ENCODE peak calls at places on chromosomes 11 and 22, in seven cellular contexts. S, X, W, O, K, E and P are unnamed samples.
A peak's percentile ranks its signal among the peaks of the same experiment; 100 is the strongest.

GRCh38 chr22:35467788-35468187 is 67.8 kb downstream of the MCM5 start:
- DNase-seq in S (no peak), X (no peak), W (no peak), O (no peak), K (peak; percentile 74), E (no peak), P (peak; percentile 31)

GRCh38 chr11:127000991-127001390 is 421 bp upstream of the KIRREL3 start:
- DNase-seq in S (no peak), X (no peak), W (no peak), O (no peak), K (no peak), E (no peak), P (no peak)

GRCh38 chr11:111815489-111815888 is 49.3 kb upstream of the PPP2R1B start:
- DNase-seq in S (no peak), X (no peak), W (no peak), O (no peak), K (no peak), E (no peak), P (no peak)

GRCh38 chr11:6438979-6439571 is 1.7 kb downstream of the HPX start:
- DNase-seq in S (peak; percentile 43), X (peak; percentile 67), W (no peak), O (peak; percentile 71), K (peak; percentile 64), E (no peak), P (peak; percentile 71)

GRCh38 chr11:20112291-20113146 is 47.8 kb downstream of the DBX1 start:
- DNase-seq in S (peak; percentile 82), X (no peak), W (no peak), O (peak; percentile 87), K (peak; percentile 44), E (no peak), P (no peak)

GRCh38 chr11:9002920-9003572 is 755 bp downstream of the NRIP3 start:
- DNase-seq in S (no peak), X (no peak), W (no peak), O (peak; percentile 32), K (no peak), E (no peak), P (no peak)

GRCh38 chr11:120890921-120891320 is 133.0 kb upstream of the TBCEL start:
- DNase-seq in S (no peak), X (no peak), W (no peak), O (no peak), K (no peak), E (no peak), P (no peak)

GRCh38 chr22:38135133-38135706 is 24.7 kb upstream of the BAIAP2L2 start:
- DNase-seq in S (peak; percentile 53), X (no peak), W (no peak), O (no peak), K (no peak), E (no peak), P (peak; percentile 63)

GRCh38 chr11:103648670-103649400 is 387.6 kb upstream of the DDI1 start:
- DNase-seq in S (no peak), X (no peak), W (no peak), O (no peak), K (no peak), E (no peak), P (no peak)

GRCh38 chr11:31821779-31822574 is 10.9 kb upstream of the PAX6 start:
- DNase-seq in S (no peak), X (no peak), W (no peak), O (no peak), K (peak; percentile 16), E (no peak), P (no peak)

DNA sequence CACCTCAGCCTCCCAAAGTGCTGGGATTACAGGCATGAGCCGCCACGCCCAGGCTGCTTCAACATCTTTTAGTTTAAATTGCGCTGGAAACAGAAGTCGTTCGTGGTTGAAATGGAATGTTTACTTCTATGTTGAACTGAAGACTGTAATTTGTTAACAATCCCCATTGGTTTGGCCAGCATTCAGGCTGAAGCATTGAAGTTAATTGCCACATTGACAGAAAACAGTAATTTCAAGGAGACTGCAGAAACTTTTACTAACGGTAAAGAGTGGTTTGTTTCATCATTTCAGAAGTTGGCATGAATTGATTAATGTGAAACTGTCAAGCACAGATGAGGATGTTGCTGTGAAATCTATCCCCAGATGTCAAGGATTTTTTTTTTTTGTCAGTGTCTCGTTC is 14.2 kb downstream of the AP5B1 start:
- DNase-seq in S (no peak), X (no peak), W (no peak), O (no peak), K (no peak), E (no peak), P (no peak)
- TF ChIP-seq JUND in S (no peak), X (no peak), W (no peak), O (no peak), K (no peak), E (no peak), P (no peak)

GRCh38 chr11:88603499-88603898 is 266.0 kb upstream of the CTSC start:
- DNase-seq in S (no peak), X (no peak), W (no peak), O (no peak), K (no peak), E (no peak), P (no peak)

GRCh38 chr11:88604255-88604654 is 266.7 kb upstream of the CTSC start:
- DNase-seq in S (no peak), X (no peak), W (no peak), O (no peak), K (no peak), E (no peak), P (no peak)
- TF ChIP-seq JUND in S (no peak), X (no peak), W (no peak), O (no peak), K (no peak), E (no peak), P (no peak)

DNA sequence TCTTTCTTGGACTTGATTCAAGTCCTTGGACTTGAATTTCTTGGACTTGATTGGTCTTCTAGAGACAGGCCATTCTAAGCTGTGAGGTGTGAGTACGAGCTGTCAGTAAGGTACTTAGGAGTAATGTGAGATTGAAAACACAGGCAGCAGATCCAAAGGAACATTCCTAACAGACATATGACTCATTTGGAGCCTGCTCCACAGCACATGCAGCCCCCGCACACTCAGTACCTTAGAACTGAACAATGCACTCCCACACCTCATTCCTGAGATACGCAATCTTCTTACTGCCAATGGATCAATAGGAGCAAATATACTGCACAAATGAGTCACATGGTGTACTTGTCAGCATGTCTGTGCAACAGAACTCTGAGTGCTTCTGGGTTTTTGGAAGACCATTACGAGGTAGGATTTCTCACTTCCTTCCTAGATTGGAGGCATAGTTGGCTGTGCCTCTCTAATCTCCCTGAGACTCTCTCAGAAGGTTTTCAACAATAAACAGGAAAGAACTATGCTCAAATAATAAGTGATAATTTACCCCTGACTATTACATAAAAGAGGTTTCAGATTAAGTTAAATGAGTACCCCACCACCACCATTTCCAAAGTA is 243.1 kb downstream of the KCNA4 start:
- DNase-seq in S (no peak), X (no peak), W (no peak), O (no peak), K (no peak), E (no peak), P (no peak)
- TF ChIP-seq JUND in S (no peak), X (no peak), W (no peak), O (no peak), K (no peak), E (no peak), P (no peak)

DNA sequence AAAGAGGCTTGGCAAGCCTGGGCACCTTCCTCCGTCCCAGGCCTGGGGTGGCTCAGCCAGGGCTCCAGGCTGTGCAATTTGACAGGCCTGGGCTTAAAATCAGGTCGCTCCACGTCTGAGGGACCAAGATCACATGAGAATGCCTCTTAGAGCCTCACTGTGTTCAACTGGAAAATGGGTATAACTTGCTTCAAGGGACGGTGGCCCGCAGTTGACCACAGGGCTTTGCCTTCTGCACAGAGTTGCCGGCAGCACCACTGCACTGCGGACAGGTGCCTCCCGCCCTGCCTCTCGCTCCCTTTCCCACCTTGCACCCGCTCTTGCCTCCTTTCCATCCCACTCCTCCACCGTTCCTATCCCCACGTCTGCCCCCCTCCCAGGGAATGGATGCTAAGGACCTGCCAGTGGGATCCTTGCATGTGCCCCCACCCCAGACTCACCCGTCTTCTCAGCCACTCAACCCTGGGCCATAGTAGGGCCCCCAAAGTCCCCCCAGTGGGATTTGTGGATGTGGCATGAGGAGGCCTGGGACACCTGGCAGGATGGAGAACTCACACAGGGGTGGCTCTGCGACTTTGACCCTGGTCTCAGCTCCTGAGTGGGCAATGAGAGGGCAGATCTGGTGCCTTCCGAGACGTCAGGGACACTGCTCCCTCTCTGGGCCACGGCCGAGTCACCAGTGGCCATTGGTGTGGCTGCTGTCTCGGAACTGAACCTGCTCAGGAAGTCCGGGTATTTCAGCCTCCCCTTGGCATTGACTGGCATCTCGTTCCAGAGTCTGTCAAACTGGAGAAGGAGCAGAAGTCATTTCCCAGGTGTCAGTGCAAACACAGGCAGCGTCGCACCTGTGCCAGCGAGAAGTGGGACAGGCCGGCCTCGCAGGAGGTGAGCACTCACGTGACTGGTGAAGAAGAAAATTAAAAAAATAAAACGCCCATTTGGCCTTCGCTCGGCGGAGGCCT is 128.0 kb downstream of the MPPED1 start:
- DNase-seq in S (no peak), X (no peak), W (no peak), O (no peak), K (no peak), E (no peak), P (no peak)
- TF ChIP-seq JUND in S (no peak), X (no peak), W (no peak), O (no peak), K (no peak), E (no peak), P (no peak)